ENCODE peak calls at places on chromosome 3, in four cellular contexts. P is WERI-Rb-1, X is vagina, I is left ventricle myocardium inferior. D is an unnamed sample. For H3K36me3, the result is how much of the 10 kb centered on the place peaks cover.

GRCh38 chr3:141237701-141238521 is 6.3 kb downstream of the PXYLP1 start:
- DNase-seq in P (no peak), X (no peak), I (peak), D (no peak)

GRCh38 chr3:146832815-146833458 is 227.8 kb upstream of the PLSCR5 start:
- DNase-seq in I (no peak), X (no peak), P (no peak), D (no peak)

GRCh38 chr3:171565671-171566070 is 105.5 kb upstream of the TNIK start:
- DNase-seq in X (no peak), P (no peak), I (no peak), D (no peak)

GRCh38 chr3:18386274-18386673 is 38.9 kb downstream of the SATB1 start:
- DNase-seq in X (no peak), P (no peak), I (no peak), D (no peak)

GRCh38 chr3:127690106-127690505 is 17.4 kb downstream of the ABTB1 start:
- DNase-seq in X (no peak), I (peak), P (no peak), D (no peak)

GRCh38 chr3:47643092-47643491 is 64.4 kb upstream of the CSPG5 start:
- DNase-seq in P (no peak), I (no peak), X (no peak), D (no peak)

GRCh38 chr3:42600958-42601675 is 631 bp downstream of the NKTR start:
- DNase-seq in P (no peak), X (peak), I (peak), D (peak)

GRCh38 chr3:35633332-35634124 is 5.8 kb upstream of the ARPP21 start:
- DNase-seq in I (no peak), P (no peak), X (no peak), D (no peak)

GRCh38 chr3:79534732-79535131 is 233.1 kb downstream of the ROBO1 start:
- DNase-seq in I (no peak), X (no peak), P (no peak), D (no peak)

GRCh38 chr3:139189943-139190342 is 145.3 kb upstream of the PRR23C start:
- DNase-seq in P (no peak), I (no peak), X (no peak), D (no peak)

GRCh38 chr3:40207796-40208195 is 101.7 kb upstream of the EIF1B start:
- DNase-seq in P (no peak), I (no peak), X (no peak), D (no peak)

GRCh38 chr3:107206141-107206540 is 171.1 kb upstream of the CCDC54 start:
- DNase-seq in P (peak), I (no peak), X (no peak), D (peak)

GRCh38 chr3:172803489-172803888 is 53.0 kb downstream of the ECT2 start:
- DNase-seq in X (no peak), P (no peak), I (no peak), D (no peak)

GRCh38 chr3:30775070-30775469 is 119.4 kb downstream of the GADL1 start:
- DNase-seq in P (peak), X (no peak), I (no peak), D (no peak)

GRCh38 chr3:4772171-4772804 is 206.9 kb upstream of the BHLHE40 start:
- DNase-seq in I (peak), P (no peak), X (peak), D (no peak)

GRCh38 chr3:17442332-17443049 is 299.9 kb downstream of the TBC1D5 start:
- DNase-seq in P (no peak), X (no peak), I (no peak), D (no peak)

GRCh38 chr3:67558429-67558828 is 96.0 kb downstream of the SUCLG2 start:
- DNase-seq in P (no peak), I (no peak), X (no peak), D (no peak)

GRCh38 chr3:42839616-42840015 is 30.4 kb downstream of the ACKR2 start:
- DNase-seq in P (peak), X (no peak), I (no peak), D (peak)

GRCh38 chr3:106004137-106004600 is 135.4 kb upstream of the CBLB start:
- DNase-seq in I (no peak), P (no peak), X (no peak), D (no peak)

GRCh38 chr3:38049358-38050126 is 10.5 kb downstream of the DLEC1 start:
- DNase-seq in I (no peak), P (no peak), X (no peak), D (no peak)

GRCh38 chr3:163878396-163878795 is 1199.9 kb downstream of the SI start:
- DNase-seq in I (no peak), P (no peak), X (no peak), D (no peak)

GRCh38 chr3:123632161-123632655 is 47.4 kb upstream of the HACD2 start:
- DNase-seq in X (peak), I (no peak), P (no peak), D (peak)

GRCh38 chr3:14725564-14726420 is 50.9 kb downstream of the C3orf20 start:
- DNase-seq in X (peak), P (no peak), I (peak), D (no peak)

GRCh38 chr3:123880998-123881561 is 3.1 kb downstream of the MYLK start:
- DNase-seq in X (no peak), P (peak), I (no peak), D (peak)

GRCh38 chr3:53109822-53110771 is 20.1 kb downstream of the RFT1 start:
- DNase-seq in P (peak), X (no peak), I (peak), D (peak)

GRCh38 chr3:7086417-7086816 is 225.5 kb downstream of the GRM7 start:
- DNase-seq in X (no peak), P (no peak), I (no peak), D (no peak)

GRCh38 chr3:175075269-175075668 is 216.1 kb downstream of the NAALADL2 start:
- DNase-seq in I (no peak), P (no peak), X (no peak), D (no peak)

GRCh38 chr3:172787746-172788145 is 37.2 kb downstream of the ECT2 start:
- DNase-seq in X (no peak), I (no peak), P (no peak), D (no peak)

DNA sequence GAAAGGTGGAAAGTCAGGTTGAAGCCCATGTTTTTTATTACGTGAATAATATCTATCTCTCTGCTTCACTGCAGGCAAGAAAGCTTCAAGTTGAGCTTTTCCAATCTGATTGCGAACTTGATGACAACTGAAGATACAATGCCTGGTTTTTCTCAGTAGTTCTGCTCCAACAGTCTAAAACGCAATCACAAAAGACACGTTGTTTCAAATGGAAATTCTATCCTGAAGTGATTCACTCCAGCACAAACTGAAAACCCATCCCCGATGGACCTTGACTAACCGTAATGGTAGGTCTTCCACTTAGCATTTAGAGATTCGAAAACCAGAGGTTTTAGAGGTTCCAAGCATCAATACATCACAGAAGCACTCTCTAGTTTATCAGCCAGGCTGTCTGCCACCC is 10.6 kb downstream of the B4GALT4 start:
- DNase-seq in P (no peak), I (no peak), X (no peak), D (no peak)
- H3K36me3 ChIP-seq in P (under half), I (half or more), X (under half), D (under half)

DNA sequence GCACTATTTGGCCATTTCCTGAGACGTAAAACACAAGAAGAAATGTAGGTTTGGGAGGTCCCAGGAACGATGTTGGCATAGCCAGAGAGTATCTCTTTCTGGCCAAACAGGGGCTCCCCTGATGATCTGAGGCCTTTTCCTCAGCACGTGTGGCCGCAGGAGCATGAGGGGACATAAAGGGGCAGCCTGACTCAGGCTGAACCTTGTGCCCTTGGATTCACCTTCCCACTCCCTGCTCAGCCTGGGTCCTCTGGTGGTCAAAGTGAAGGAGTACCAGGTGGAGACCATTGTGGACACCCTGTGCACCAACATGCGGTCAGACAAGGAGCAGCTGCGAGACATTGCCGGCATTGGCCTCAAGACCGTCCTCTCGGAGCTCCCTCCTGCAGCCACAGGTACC is 10.6 kb downstream of the CAND2 start:
- DNase-seq in I (no peak), X (peak), P (no peak), D (no peak)
- H3K36me3 ChIP-seq in I (half or more), X (under half), P (under half), D (under half)

DNA sequence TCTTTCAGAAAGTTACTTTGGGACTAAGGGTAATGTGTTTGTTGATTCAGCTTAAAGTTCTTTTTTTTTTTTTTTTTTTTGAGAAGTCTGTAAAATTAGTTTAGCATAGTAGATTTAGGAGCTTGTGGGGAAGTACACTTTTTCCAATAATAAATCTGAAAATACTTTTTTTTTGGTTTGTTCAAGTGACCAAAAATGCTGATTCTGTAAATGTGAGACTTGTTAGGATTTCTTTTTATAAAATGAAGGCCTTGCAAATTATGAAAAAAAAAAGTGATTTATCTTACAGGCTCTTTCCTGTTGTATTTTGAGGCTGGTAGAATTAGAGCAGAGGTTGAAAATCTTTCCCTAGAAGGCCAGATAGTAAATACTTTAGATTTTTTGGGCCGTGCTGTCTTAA is 7.6 kb downstream of the OXNAD1 start:
- DNase-seq in P (no peak), I (no peak), X (no peak), D (no peak)
- H3K36me3 ChIP-seq in P (under half), I (half or more), X (under half), D (under half)

GRCh38 chr3:112619295-112619694 is 21.6 kb downstream of the CCDC80 start:
- DNase-seq in I (no peak), X (no peak), P (no peak), D (no peak)
- H3K36me3 ChIP-seq in I (under half), X (under half), P (under half), D (under half)

D was measured in H7.